ENCODE peak calls at places on chromosomes 12 and 14, in four cellular contexts. P is NAMALWA; T is hepatocyte; U is stimulated activated CD4-positive, alpha-beta T cell treated with anti-CD3 and anti-CD28 coated beads, Interleukin-2, amount 100 ng/mL, for 48 hours. W is an unnamed sample.

GRCh38 chr12:122944588-122944987 is 21.7 kb downstream of the ABCB9 start:
- DNase-seq in P (no peak), U (no peak), T (no peak), W (no peak)

GRCh38 chr12:131882804-131883520 is 11.5 kb upstream of the ULK1 start:
- DNase-seq in P (no peak), T (no peak), U (no peak), W (no peak)

GRCh38 chr14:48304729-48305128 is 629.3 kb upstream of the MDGA2 start:
- DNase-seq in T (no peak), P (no peak), U (no peak), W (no peak)

GRCh38 chr14:22737052-22737451 is 29.4 kb upstream of the OXA1L start:
- DNase-seq in U (peak; percentile 17), P (no peak), T (no peak), W (peak; percentile 57)

GRCh38 chr12:27952510-27952909 is 20.0 kb downstream of the PTHLH start:
- DNase-seq in T (no peak), P (no peak), U (no peak), W (no peak)

GRCh38 chr12:106358410-106359241 is 1.1 kb downstream of the POLR3B start:
- DNase-seq in U (peak; percentile 2), T (peak; percentile 73), P (no peak), W (no peak)

GRCh38 chr14:57526942-57527341 is 33.3 kb upstream of the CCDC198 start:
- DNase-seq in P (peak; percentile 1), U (no peak), T (no peak), W (no peak)

GRCh38 chr14:36952702-36953101 is 219.7 kb downstream of the SLC25A21 start:
- DNase-seq in U (no peak), P (no peak), T (no peak), W (no peak)

GRCh38 chr14:22689186-22689585 is 45.0 kb upstream of the OR6J1 start:
- DNase-seq in T (peak; percentile 79), P (no peak), U (no peak), W (no peak)

GRCh38 chr14:90447720-90448497 is 51.1 kb downstream of the CALM1 start:
- DNase-seq in T (no peak), P (peak; percentile 48), U (no peak), W (no peak)

GRCh38 chr12:57936513-57936883 is 4.9 kb upstream of the ATP23 start:
- DNase-seq in U (no peak), P (no peak), T (no peak), W (no peak)

GRCh38 chr12:112096667-112097066 is 11.9 kb downstream of the NAA25 start:
- DNase-seq in T (peak; percentile 19), U (no peak), P (no peak), W (no peak)

W was measured in GM19239.